ENCODE peak calls at places on chromosomes 7 and 10, in ten cellular contexts. Z is Calu3, P is heart left ventricle, R is RWPE2, V is glutamatergic neuron, L is psoas muscle, G is fibroblast of lung, M is AG09319, O is nephron progenitor cell, J is GM12865. F is an unnamed sample.

GRCh38 chr7:140541513-140542192 is 62.3 kb upstream of the MKRN1 start:
- DNase-seq in Z (no peak), P (peak), R (peak), V (peak), L (peak), G (peak), M (peak), O (peak), J (no peak), F (no peak)

GRCh38 chr10:97713351-97713827 is at the start of gene MARVELD1:
- DNase-seq in Z (peak), P (peak), R (peak), V (peak), L (peak), G (peak), M (peak), O (peak), J (peak), F (no peak)

GRCh38 chr10:77532068-77532467 is 105.5 kb downstream of the KCNMA1 start:
- DNase-seq in Z (no peak), P (no peak), R (no peak), V (no peak), L (no peak), G (peak), M (peak), O (no peak), J (peak), F (no peak)

GRCh38 chr10:117442944-117443676 is 67.9 kb upstream of the PDZD8 start:
- DNase-seq in Z (peak), P (peak), R (peak), V (peak), L (peak), G (peak), M (peak), O (peak), J (peak), F (peak)

GRCh38 chr10:27760867-27761266 is 15.2 kb upstream of the MKX start:
- DNase-seq in Z (no peak), P (no peak), R (no peak), V (no peak), L (no peak), G (no peak), M (no peak), O (no peak), J (no peak), F (no peak)

GRCh38 chr10:28644647-28645046 is 32.7 kb upstream of the BAMBI start:
- DNase-seq in Z (no peak), P (no peak), R (no peak), V (no peak), L (no peak), G (no peak), M (no peak), O (no peak), J (no peak), F (no peak)

GRCh38 chr10:114829160-114829909 is 7.8 kb downstream of the FHIP2A start:
- DNase-seq in Z (no peak), P (no peak), R (no peak), V (no peak), L (no peak), G (no peak), M (no peak), O (no peak), J (no peak), F (no peak)

GRCh38 chr7:138979226-138979979 is 1.8 kb downstream of the KIAA1549 start:
- DNase-seq in Z (no peak), P (no peak), R (no peak), V (no peak), L (no peak), G (peak), M (no peak), O (no peak), J (peak), F (no peak)

GRCh38 chr7:24757799-24758275 is 573 bp upstream of the GSDME start:
- DNase-seq in Z (no peak), P (no peak), R (no peak), V (no peak), L (no peak), G (peak), M (no peak), O (no peak), J (peak), F (no peak)

GRCh38 chr7:29190349-29191045 is 4.1 kb upstream of the CHN2 start:
- DNase-seq in Z (no peak), P (no peak), R (no peak), V (no peak), L (no peak), G (no peak), M (no peak), O (no peak), J (no peak), F (no peak)

GRCh38 chr7:2689951-2690705 is 2.1 kb downstream of the AMZ1 start:
- DNase-seq in Z (no peak), P (no peak), R (no peak), V (no peak), L (no peak), G (peak), M (no peak), O (no peak), J (peak), F (no peak)

GRCh38 chr10:130377986-130378545 is 241.9 kb downstream of the GLRX3 start:
- DNase-seq in Z (no peak), P (no peak), R (no peak), V (no peak), L (no peak), G (no peak), M (no peak), O (peak), J (no peak), F (no peak)

GRCh38 chr10:132684164-132684891 is 101.6 kb downstream of the NKX6-2 start:
- DNase-seq in Z (peak), P (no peak), R (no peak), V (no peak), L (peak), G (peak), M (no peak), O (no peak), J (no peak), F (no peak)

GRCh38 chr7:120110169-120110568 is 162.8 kb upstream of the KCND2 start:
- DNase-seq in Z (peak), P (no peak), R (no peak), V (no peak), L (no peak), G (no peak), M (no peak), O (no peak), J (no peak), F (no peak)

GRCh38 chr10:71312840-71313789 is 5.9 kb upstream of the SLC29A3 start:
- DNase-seq in Z (no peak), P (peak), R (no peak), V (no peak), L (peak), G (peak), M (peak), O (no peak), J (no peak), F (peak)

GRCh38 chr7:86939197-86939814 is 120.1 kb downstream of the ELAPOR2 start:
- DNase-seq in Z (peak), P (no peak), R (no peak), V (no peak), L (no peak), G (peak), M (peak), O (peak), J (peak), F (no peak)

GRCh38 chr7:103065666-103066065 is 8.9 kb downstream of the FBXL13 start:
- DNase-seq in Z (peak), P (peak), R (no peak), V (peak), L (peak), G (peak), M (no peak), O (peak), J (peak), F (no peak)

GRCh38 chr10:122829454-122829853 is 16.2 kb downstream of the CUZD1 start:
- DNase-seq in Z (no peak), P (no peak), R (no peak), V (no peak), L (no peak), G (no peak), M (no peak), O (no peak), J (no peak), F (no peak)

GRCh38 chr7:35003679-35004278 is 33.5 kb downstream of the DPY19L1 start:
- DNase-seq in Z (peak), P (peak), R (peak), V (peak), L (no peak), G (peak), M (no peak), O (peak), J (no peak), F (no peak)

GRCh38 chr10:113641702-113642101 is 22.1 kb downstream of the NRAP start:
- DNase-seq in Z (no peak), P (no peak), R (no peak), V (no peak), L (no peak), G (no peak), M (no peak), O (no peak), J (no peak), F (no peak)

GRCh38 chr7:25968205-25968993 is 183.6 kb upstream of the NFE2L3 start:
- DNase-seq in Z (no peak), P (no peak), R (no peak), V (no peak), L (no peak), G (no peak), M (no peak), O (no peak), J (peak), F (no peak)

GRCh38 chr7:95482398-95482797 is 3.3 kb upstream of the ASB4 start:
- DNase-seq in Z (no peak), P (no peak), R (no peak), V (no peak), L (no peak), G (no peak), M (no peak), O (no peak), J (no peak), F (no peak)

GRCh38 chr7:93359520-93360198 is 127.5 kb downstream of the VPS50 start:
- DNase-seq in Z (no peak), P (no peak), R (no peak), V (no peak), L (no peak), G (no peak), M (no peak), O (no peak), J (no peak), F (no peak)

GRCh38 chr7:117296066-117296465 is 26.8 kb downstream of the WNT2 start:
- DNase-seq in Z (no peak), P (no peak), R (no peak), V (no peak), L (no peak), G (no peak), M (no peak), O (no peak), J (no peak), F (no peak)

GRCh38 chr7:29139191-29139590 is 7.1 kb downstream of the CPVL start:
- DNase-seq in Z (no peak), P (no peak), R (peak), V (no peak), L (no peak), G (no peak), M (no peak), O (no peak), J (no peak), F (no peak)

GRCh38 chr10:88065384-88066049 is 202.1 kb downstream of the PTEN start:
- DNase-seq in Z (no peak), P (no peak), R (no peak), V (no peak), L (no peak), G (no peak), M (no peak), O (no peak), J (peak), F (no peak)

GRCh38 chr10:69802424-69803161 is 887 bp downstream of the COL13A1 start:
- DNase-seq in Z (peak), P (peak), R (no peak), V (peak), L (peak), G (peak), M (no peak), O (peak), J (no peak), F (no peak)

GRCh38 chr10:120963053-120963533 is 111.9 kb downstream of the WDR11 start:
- DNase-seq in Z (no peak), P (no peak), R (no peak), V (peak), L (no peak), G (no peak), M (no peak), O (no peak), J (no peak), F (no peak)

DNA sequence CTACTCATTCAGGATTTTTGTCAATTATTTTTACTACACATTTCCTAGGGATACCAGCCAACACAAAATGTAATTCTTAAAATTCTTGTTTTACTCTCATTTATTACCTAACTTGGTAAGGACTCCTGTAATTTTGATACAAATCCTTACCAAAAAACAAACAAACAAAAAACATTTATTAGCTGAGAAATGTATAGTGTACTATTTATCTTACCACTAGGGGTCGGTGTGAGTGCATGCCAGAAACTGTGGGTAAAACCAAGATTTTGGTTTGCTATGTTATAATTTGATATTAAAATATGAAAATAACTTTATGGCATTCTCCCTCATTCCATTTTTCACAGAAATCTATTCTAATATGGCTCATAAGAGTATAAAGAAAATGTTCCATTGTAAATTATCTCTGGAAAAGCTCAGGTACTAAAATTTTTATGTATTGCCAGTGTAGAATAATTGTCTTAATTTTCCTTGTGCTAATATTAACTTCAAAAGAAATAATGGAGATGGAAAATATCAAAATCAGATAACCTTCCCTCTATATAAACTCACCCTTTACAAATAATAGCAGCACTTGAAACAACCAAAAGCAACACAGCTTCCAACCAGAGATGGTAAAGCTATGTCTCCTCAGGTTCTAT is 290.8 kb upstream of the PCDH15 start:
- DNase-seq in Z (peak), P (no peak), R (no peak), V (no peak), L (no peak), G (peak), M (no peak), O (peak), J (peak), F (no peak)
- TF ChIP-seq CTCF in Z (peak), P (peak), R (peak), V (peak), L (peak), G (peak), M (peak), O (peak), J (peak), F (no peak)

GRCh38 chr7:38975944-38976392 is 1.7 kb upstream of the POU6F2 start:
- DNase-seq in Z (no peak), P (no peak), R (peak), V (peak), L (no peak), G (no peak), M (no peak), O (peak), J (no peak), F (no peak)
- TF ChIP-seq CTCF in Z (no peak), P (no peak), R (no peak), V (no peak), L (no peak), G (no peak), M (no peak), O (no peak), J (no peak), F (no peak)

GRCh38 chr7:157791261-157791660 is 454.5 kb downstream of the DNAJB6 start:
- DNase-seq in Z (no peak), P (no peak), R (no peak), V (no peak), L (no peak), G (no peak), M (no peak), O (no peak), J (no peak), F (no peak)

GRCh38 chr7:157791666-157792065 is 454.9 kb downstream of the DNAJB6 start:
- DNase-seq in Z (no peak), P (no peak), R (no peak), V (no peak), L (no peak), G (no peak), M (no peak), O (no peak), J (no peak), F (no peak)

GRCh38 chr7:157793973-157794763 is 457.4 kb downstream of the DNAJB6 start:
- DNase-seq in Z (no peak), P (no peak), R (no peak), V (no peak), L (peak), G (no peak), M (no peak), O (no peak), J (no peak), F (no peak)

GRCh38 chr7:157792241-157792950 is 455.6 kb downstream of the DNAJB6 start:
- DNase-seq in Z (no peak), P (no peak), R (peak), V (no peak), L (no peak), G (no peak), M (no peak), O (no peak), J (no peak), F (no peak)

DNA sequence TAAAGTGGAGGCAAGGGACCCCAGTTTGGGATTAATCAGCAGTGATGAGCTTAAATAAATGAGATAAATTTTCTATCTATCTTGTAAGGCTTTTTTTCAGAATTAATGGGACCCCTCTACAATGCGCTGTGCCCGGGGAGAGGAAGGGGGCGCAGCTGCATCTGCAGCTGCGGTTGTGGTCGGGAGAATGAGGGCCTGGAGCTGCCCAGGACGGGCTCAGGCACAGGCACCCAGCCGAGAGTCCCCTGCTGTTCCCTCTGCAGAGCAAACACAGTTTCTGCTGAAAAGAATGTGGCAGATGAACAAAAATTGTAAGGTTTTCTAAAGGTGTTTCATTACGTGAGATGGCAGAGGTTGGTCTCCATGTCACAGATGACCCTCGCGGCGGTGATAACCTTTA is 456.1 kb downstream of the DNAJB6 start:
- DNase-seq in Z (no peak), P (no peak), R (no peak), V (no peak), L (peak), G (no peak), M (no peak), O (no peak), J (no peak), F (no peak)
- TF ChIP-seq CTCF in Z (no peak), P (no peak), R (no peak), V (no peak), L (no peak), G (no peak), M (no peak), O (no peak), J (no peak), F (no peak)

DNA sequence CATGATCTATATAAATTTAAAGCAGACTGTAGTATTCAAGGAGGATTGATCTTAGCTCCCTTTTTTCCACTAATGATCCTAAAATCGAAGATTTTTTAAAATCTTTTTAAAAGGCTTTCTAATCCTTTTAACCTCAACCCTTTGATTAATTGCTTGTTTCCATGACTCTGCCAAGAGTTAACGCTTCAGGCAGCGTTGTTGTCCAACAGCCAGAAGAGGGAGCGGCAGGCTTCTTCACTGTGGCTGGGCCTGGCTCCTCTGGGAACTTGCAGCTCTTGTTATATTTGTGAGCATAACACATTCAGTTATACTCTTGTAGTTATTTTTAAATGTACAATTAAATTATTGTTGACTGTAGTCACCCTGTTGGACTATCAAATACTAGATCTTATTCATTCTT is 26.3 kb downstream of the CRCP start:
- DNase-seq in Z (no peak), P (peak), R (no peak), V (peak), L (peak), G (peak), M (peak), O (peak), J (no peak), F (no peak)
- TF ChIP-seq CTCF in Z (no peak), P (peak), R (peak), V (peak), L (peak), G (peak), M (peak), O (peak), J (no peak), F (no peak)

GRCh38 chr10:125118701-125119100 is 41.7 kb downstream of the CTBP2 start:
- DNase-seq in Z (no peak), P (no peak), R (peak), V (no peak), L (no peak), G (no peak), M (no peak), O (no peak), J (no peak), F (no peak)

GRCh38 chr10:125120046-125120710 is 40.2 kb downstream of the CTBP2 start:
- DNase-seq in Z (no peak), P (no peak), R (peak), V (no peak), L (no peak), G (peak), M (no peak), O (no peak), J (no peak), F (no peak)

GRCh38 chr10:125122566-125122965 is 37.8 kb downstream of the CTBP2 start:
- DNase-seq in Z (no peak), P (no peak), R (no peak), V (no peak), L (no peak), G (no peak), M (no peak), O (no peak), J (no peak), F (no peak)

GRCh38 chr10:125123363-125124113 is 36.8 kb downstream of the CTBP2 start:
- DNase-seq in Z (peak), P (peak), R (peak), V (no peak), L (peak), G (peak), M (no peak), O (no peak), J (no peak), F (no peak)

GRCh38 chr10:125121003-125121402 is 39.4 kb downstream of the CTBP2 start:
- DNase-seq in Z (no peak), P (no peak), R (peak), V (no peak), L (no peak), G (no peak), M (no peak), O (no peak), J (no peak), F (no peak)
- TF ChIP-seq CTCF in Z (no peak), P (no peak), R (peak), V (no peak), L (no peak), G (no peak), M (no peak), O (no peak), J (no peak), F (no peak)

GRCh38 chr10:19906108-19906791 is 90.0 kb downstream of the PLXDC2 start:
- DNase-seq in Z (no peak), P (no peak), R (no peak), V (no peak), L (peak), G (no peak), M (no peak), O (no peak), J (no peak), F (no peak)
- TF ChIP-seq CTCF in Z (no peak), P (no peak), R (no peak), V (no peak), L (no peak), G (no peak), M (no peak), O (no peak), J (no peak), F (no peak)

GRCh38 chr10:101095550-101096213 is 33.9 kb downstream of the KAZALD1 start:
- DNase-seq in Z (peak), P (peak), R (peak), V (peak), L (peak), G (peak), M (no peak), O (peak), J (peak), F (peak)
- TF ChIP-seq CTCF in Z (peak), P (peak), R (peak), V (peak), L (peak), G (peak), M (peak), O (peak), J (peak), F (no peak)

F was measured in omental fat pad.